ENCODE peak calls at places on chromosome 13, in eight cellular contexts. R is glomerular endothelial cell, W is RWPE1, K is caudate nucleus, V is NCI-H510A treated with DMSO at 0.1 percent for 48 hours, E is SW480, Q is brain microvascular endothelial cell, A is Calu3. U is an unnamed sample.

GRCh38 chr13:46962286-46962941 is 65.6 kb upstream of the HTR2A start:
- DNase-seq in A (no peak), K (no peak), W (peak; percentile 9), Q (peak; percentile 12), V (no peak), E (no peak), R (no peak), U (no peak)

GRCh38 chr13:38394777-38395504 is 45.3 kb downstream of the UFM1 start:
- DNase-seq in R (no peak), V (no peak), W (no peak), E (peak; percentile 44), Q (no peak), K (no peak), A (no peak), U (no peak)

GRCh38 chr13:41622545-41623429 is 165.4 kb downstream of the RGCC start:
- DNase-seq in K (no peak), Q (peak; percentile 55), A (no peak), R (no peak), V (no peak), E (no peak), W (peak; percentile 17), U (no peak)

GRCh38 chr13:101579291-101579802 is 126.9 kb downstream of the ITGBL1 start:
- DNase-seq in W (no peak), Q (peak; percentile 82), R (peak; percentile 31), E (peak; percentile 30), K (no peak), A (peak; percentile 1), V (no peak), U (no peak)

GRCh38 chr13:39506559-39507390 is 96.2 kb downstream of the LHFPL6 start:
- DNase-seq in R (no peak), Q (peak; percentile 24), V (no peak), E (no peak), A (no peak), K (no peak), W (peak; percentile 69), U (no peak)

GRCh38 chr13:77868717-77869116 is 49.9 kb downstream of the EDNRB start:
- DNase-seq in E (no peak), Q (no peak), R (no peak), V (no peak), W (no peak), A (no peak), K (no peak), U (no peak)

GRCh38 chr13:44903596-44903995 is 85.7 kb downstream of the NUFIP1 start:
- DNase-seq in V (no peak), E (no peak), K (no peak), Q (peak; percentile 76), R (no peak), W (no peak), A (no peak), U (no peak)

GRCh38 chr13:42539670-42540069 is 34.3 kb upstream of the TNFSF11 start:
- DNase-seq in R (no peak), V (no peak), Q (peak; percentile 52), E (no peak), W (peak; percentile 67), A (no peak), K (no peak), U (no peak)

GRCh38 chr13:66899955-66900354 is 330.2 kb downstream of the PCDH9 start:
- DNase-seq in W (no peak), V (no peak), K (no peak), A (no peak), E (no peak), Q (peak; percentile 13), R (no peak), U (no peak)

GRCh38 chr13:113491418-113491883 is 940 bp upstream of the DCUN1D2 start:
- DNase-seq in Q (no peak), R (no peak), A (no peak), V (no peak), E (peak; percentile 38), W (peak; percentile 41), K (no peak), U (no peak)

GRCh38 chr13:43346427-43346826 is 323.0 kb downstream of the DNAJC15 start:
- DNase-seq in E (no peak), K (no peak), W (no peak), R (no peak), V (no peak), A (no peak), Q (no peak), U (no peak)

U was measured in HS-5.